ENCODE peak calls at places on chromosomes 3 and 15, in six cellular contexts. Q is fibroblast of lung, U is heart right ventricle, Z is Peyer's patch, W is IMR-90, J is left lung. Y is an unnamed sample.
A peak's percentile ranks its signal among the peaks of the same experiment; 100 is the strongest.

GRCh38 chr3:65348596-65348995 is 660.8 kb upstream of the ADAMTS9 start:
- DNase-seq in Q (peak; percentile 67), U (no peak), W (peak; percentile 69), J (no peak), Z (no peak), Y (no peak)

GRCh38 chr15:49494842-49495241 is 71.8 kb downstream of the FGF7 start:
- DNase-seq in U (no peak), J (no peak), W (no peak), Q (no peak), Z (no peak), Y (no peak)

GRCh38 chr3:56137406-56137805 is 330.9 kb downstream of the ERC2 start:
- DNase-seq in Q (peak; percentile 89), Z (no peak), J (no peak), W (no peak), U (no peak), Y (no peak)

GRCh38 chr3:16264174-16264707 is 502 bp downstream of the DPH3 start:
- DNase-seq in U (no peak), W (no peak), J (no peak), Z (no peak), Q (no peak), Y (no peak)

GRCh38 chr3:53258600-53259426 is 3.0 kb upstream of the TKT start:
- DNase-seq in Z (no peak), W (no peak), J (no peak), Q (no peak), U (no peak), Y (no peak)

GRCh38 chr15:85752591-85752990 is 42.1 kb downstream of the KLHL25 start:
- DNase-seq in Q (no peak), U (no peak), W (no peak), Z (no peak), J (peak; percentile 45), Y (peak; percentile 34)

GRCh38 chr3:11306815-11307589 is 34.8 kb downstream of the ATG7 start:
- DNase-seq in Z (no peak), W (peak; percentile 49), Q (no peak), J (no peak), U (no peak), Y (no peak)

GRCh38 chr3:134677196-134677986 is 26.6 kb upstream of the KY start:
- DNase-seq in J (no peak), Z (no peak), W (no peak), Q (no peak), U (peak; percentile 41), Y (no peak)

GRCh38 chr3:47399531-47400270 is 18.9 kb downstream of the PTPN23 start:
- DNase-seq in U (no peak), Z (no peak), J (no peak), W (peak; percentile 32), Q (no peak), Y (no peak)

GRCh38 chr15:70387086-70387485 is 289.4 kb upstream of the TLE3 start:
- DNase-seq in J (no peak), U (no peak), Q (no peak), W (no peak), Z (no peak), Y (no peak)

GRCh38 chr3:98977520-98977919 is 76.0 kb upstream of the DCBLD2 start:
- DNase-seq in Q (peak; percentile 85), J (no peak), Z (no peak), U (no peak), W (peak; percentile 91), Y (no peak)

GRCh38 chr15:38471974-38472373 is 18.0 kb downstream of the FAM98B start:
- DNase-seq in Z (no peak), W (peak; percentile 82), Q (no peak), U (no peak), J (no peak), Y (no peak)

GRCh38 chr3:13621381-13622221 is 72.7 kb downstream of the FBLN2 start:
- DNase-seq in W (no peak), Z (no peak), J (no peak), U (no peak), Q (peak; percentile 9), Y (no peak)

GRCh38 chr3:182807056-182807455 is 13.8 kb downstream of the ATP11B start:
- DNase-seq in U (no peak), W (no peak), Q (no peak), Z (no peak), J (no peak), Y (no peak)

GRCh38 chr3:139937674-139938279 is 2.8 kb downstream of the CLSTN2 start:
- DNase-seq in U (peak; percentile 47), J (no peak), Q (peak; percentile 59), Z (no peak), W (peak; percentile 34), Y (peak; percentile 52)

GRCh38 chr3:22887664-22888291 is 315.3 kb upstream of the UBE2E2 start:
- DNase-seq in Q (peak; percentile 61), Z (no peak), W (peak; percentile 21), U (no peak), J (no peak), Y (no peak)

GRCh38 chr15:31010036-31010435 is 18.6 kb upstream of the MTMR10 start:
- DNase-seq in U (no peak), Q (no peak), J (no peak), W (no peak), Z (no peak), Y (no peak)

GRCh38 chr3:136038668-136039067 is 73.1 kb downstream of the PPP2R3A start:
- DNase-seq in W (no peak), U (no peak), J (no peak), Q (no peak), Z (no peak), Y (no peak)

GRCh38 chr15:57298204-57298603 is 78.1 kb upstream of the CGNL1 start:
- DNase-seq in Q (peak; percentile 19), W (peak; percentile 68), U (no peak), Z (no peak), J (no peak), Y (no peak)

GRCh38 chr3:150748648-150749047 is 14.3 kb downstream of the SIAH2 start:
- DNase-seq in U (no peak), Z (no peak), Q (no peak), W (no peak), J (no peak), Y (no peak)

GRCh38 chr3:119580148-119580760 is 962 bp downstream of the ADPRH start:
- DNase-seq in Z (no peak), U (peak; percentile 58), Q (no peak), W (no peak), J (peak; percentile 67), Y (peak; percentile 34)

GRCh38 chr3:134039161-134039862 is 9.6 kb upstream of the SLCO2A1 start:
- DNase-seq in Z (peak; percentile 88), U (no peak), W (no peak), Q (no peak), J (no peak), Y (no peak)

GRCh38 chr15:27679621-27680521 is 419.2 kb downstream of the OCA2 start:
- DNase-seq in W (no peak), J (no peak), Z (no peak), Q (peak; percentile 53), U (no peak), Y (no peak)

GRCh38 chr15:71328453-71328852 is 213.2 kb downstream of the THSD4 start:
- DNase-seq in J (no peak), Q (peak; percentile 36), Z (no peak), W (no peak), U (no peak), Y (no peak)

GRCh38 chr15:36428102-36428845 is 151.2 kb upstream of the CDIN1 start:
- DNase-seq in Q (peak; percentile 98), J (no peak), U (no peak), Z (no peak), W (peak; percentile 100), Y (no peak)

GRCh38 chr3:184315871-184316661 is 1.7 kb downstream of the EIF4G1 start:
- DNase-seq in Q (peak; percentile 23), J (no peak), Z (peak; percentile 62), U (no peak), W (peak; percentile 23), Y (no peak)
- H3K4me1 ChIP-seq in Q (peaks cover 20% of the 10 kb centered on the region), J (peaks cover 36% of the 10 kb centered on the region), Z (peaks cover 5% of the 10 kb centered on the region), U (peaks cover 54% of the 10 kb centered on the region), W (peaks cover 25% of the 10 kb centered on the region), Y (no peaks in the 10 kb centered on the region)

GRCh38 chr3:32154180-32154579 is 47.8 kb downstream of the GPD1L start:
- DNase-seq in U (no peak), J (no peak), Q (no peak), Z (no peak), W (no peak), Y (no peak)
- TF ChIP-seq CTCF in U (no peak), J (no peak), Q (peak; percentile 20), Z (no peak), W (no peak), Y (no peak)

DNA sequence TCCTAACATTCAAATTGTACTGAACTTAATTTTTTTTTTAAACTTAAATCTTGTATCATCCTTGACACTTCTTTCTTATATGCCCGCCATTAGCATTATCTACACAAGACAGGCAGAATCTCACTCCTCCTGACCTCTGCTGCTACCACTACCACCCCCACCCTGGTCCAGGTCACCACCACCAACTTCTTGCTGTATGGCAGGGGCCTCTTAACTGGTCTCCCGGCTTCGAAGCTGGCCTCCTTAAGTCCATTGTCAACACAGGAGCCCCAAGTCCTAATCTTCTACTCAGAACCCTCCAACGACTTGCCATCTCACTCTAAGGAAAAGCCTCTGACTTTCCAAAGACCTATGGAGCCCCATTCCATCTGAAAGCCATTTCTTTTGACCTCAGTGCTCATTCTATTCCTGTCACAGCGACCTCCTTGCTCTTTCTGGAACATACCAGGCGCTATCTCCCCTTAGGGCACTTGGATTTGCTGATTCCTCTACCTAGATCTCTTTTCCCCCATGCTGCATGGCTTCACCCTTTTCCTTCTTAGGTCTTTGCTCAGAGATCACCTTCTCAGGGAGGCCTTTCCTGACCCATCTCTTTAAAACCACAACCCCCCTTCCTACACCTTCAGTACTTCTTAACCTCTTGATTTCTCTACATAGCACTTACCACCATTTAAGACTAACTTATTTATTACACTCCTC is 2.6 kb downstream of the PRC1 start:
- DNase-seq in Q (no peak), J (no peak), W (no peak), U (no peak), Z (no peak), Y (no peak)
- H3K4me1 ChIP-seq in Q (no peaks in the 10 kb centered on the region), J (no peaks in the 10 kb centered on the region), W (peaks cover 6% of the 10 kb centered on the region), U (peaks cover 20% of the 10 kb centered on the region), Z (no peaks in the 10 kb centered on the region), Y (no peaks in the 10 kb centered on the region)

GRCh38 chr15:78242128-78242527 is 7.8 kb upstream of the ACSBG1 start:
- DNase-seq in J (no peak), Q (no peak), Z (peak; percentile 69), U (no peak), W (no peak), Y (no peak)
- TF ChIP-seq CTCF in J (peak; percentile 40), Q (peak; percentile 57), Z (peak; percentile 71), U (no peak), W (peak; percentile 42), Y (no peak)

DNA sequence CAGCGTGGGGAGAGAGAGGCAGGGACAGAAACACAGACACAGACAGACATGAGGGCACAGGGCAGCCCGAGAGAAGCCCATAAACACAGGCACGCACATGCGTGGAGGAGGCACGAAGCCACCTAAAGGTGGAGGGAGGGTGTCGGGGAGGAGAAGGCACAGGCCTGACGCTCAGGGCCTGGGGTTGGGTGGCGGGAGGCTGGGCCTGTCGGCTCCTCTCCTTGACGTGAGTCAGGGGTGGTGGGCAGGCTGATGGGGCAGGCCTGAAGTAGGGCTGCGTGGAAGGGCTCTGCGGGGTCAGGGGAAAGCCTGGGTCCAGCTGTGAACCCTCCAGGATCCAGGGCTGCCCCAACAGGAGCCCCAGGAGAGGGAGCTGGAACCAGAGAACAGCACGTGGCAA is 74.2 kb downstream of the EPHB3 start:
- DNase-seq in Q (no peak), U (no peak), W (no peak), J (no peak), Z (no peak), Y (no peak)
- H3K4me1 ChIP-seq in Q (no peaks in the 10 kb centered on the region), U (peaks cover 20% of the 10 kb centered on the region), W (peaks cover 15% of the 10 kb centered on the region), J (peaks cover 10% of the 10 kb centered on the region), Z (no peaks in the 10 kb centered on the region), Y (no peaks in the 10 kb centered on the region)

Y was measured in uterus.